ENCODE peak calls at places on chromosomes 6 and 20, in nine cellular contexts. One of them, this sample, is unnamed.
A peak's percentile ranks its signal among the peaks of the same experiment; 100 is the strongest.

GRCh38 chr6:157012355-157012754 is 235.2 kb downstream of the ARID1B start:
- DNase-seq in hypothalamus: no peak
- DNase-seq in brain microvascular endothelial cell: no peak
- DNase-seq in right lobe of liver: no peak
- DNase-seq in activated CD8-positive, alpha-beta memory T cell treated with anti-CD3 and anti-CD28 coated beads, Interleukin-2, amount 50 U/mL, for 48 hours: no peak
- DNase-seq in NCI-H1694: no peak
- DNase-seq in Peyer's patch: no peak
- DNase-seq in T-helper 9 cell: no peak
- DNase-seq in AG04449: no peak
- DNase-seq in this sample: no peak

GRCh38 chr20:5786930-5787826 is 37.0 kb downstream of the SHLD1 start:
- DNase-seq in hypothalamus: no peak
- DNase-seq in brain microvascular endothelial cell: peak; percentile 52
- DNase-seq in right lobe of liver: no peak
- DNase-seq in activated CD8-positive, alpha-beta memory T cell treated with anti-CD3 and anti-CD28 coated beads, Interleukin-2, amount 50 U/mL, for 48 hours: no peak
- DNase-seq in NCI-H1694: no peak
- DNase-seq in Peyer's patch: no peak
- DNase-seq in T-helper 9 cell: no peak
- DNase-seq in AG04449: no peak
- DNase-seq in this sample: no peak

GRCh38 chr20:3045042-3045815 is 623 bp upstream of the MRPS26 start:
- DNase-seq in hypothalamus: peak; percentile 70
- DNase-seq in brain microvascular endothelial cell: peak; percentile 54
- DNase-seq in right lobe of liver: no peak
- DNase-seq in activated CD8-positive, alpha-beta memory T cell treated with anti-CD3 and anti-CD28 coated beads, Interleukin-2, amount 50 U/mL, for 48 hours: peak; percentile 86
- DNase-seq in NCI-H1694: peak; percentile 42
- DNase-seq in Peyer's patch: peak; percentile 89
- DNase-seq in T-helper 9 cell: peak; percentile 28
- DNase-seq in AG04449: peak; percentile 46
- DNase-seq in this sample: peak; percentile 87

GRCh38 chr6:36676142-36677058 is 2.1 kb upstream of the CDKN1A start:
- DNase-seq in hypothalamus: no peak
- DNase-seq in brain microvascular endothelial cell: no peak
- DNase-seq in right lobe of liver: no peak
- DNase-seq in activated CD8-positive, alpha-beta memory T cell treated with anti-CD3 and anti-CD28 coated beads, Interleukin-2, amount 50 U/mL, for 48 hours: no peak
- DNase-seq in NCI-H1694: no peak
- DNase-seq in Peyer's patch: no peak
- DNase-seq in T-helper 9 cell: no peak
- DNase-seq in AG04449: no peak
- DNase-seq in this sample: no peak

GRCh38 chr20:34993941-34994508 is 38.4 kb downstream of the MYH7B start:
- DNase-seq in hypothalamus: no peak
- DNase-seq in brain microvascular endothelial cell: no peak
- DNase-seq in right lobe of liver: no peak
- DNase-seq in activated CD8-positive, alpha-beta memory T cell treated with anti-CD3 and anti-CD28 coated beads, Interleukin-2, amount 50 U/mL, for 48 hours: no peak
- DNase-seq in NCI-H1694: no peak
- DNase-seq in Peyer's patch: no peak
- DNase-seq in T-helper 9 cell: no peak
- DNase-seq in AG04449: no peak
- DNase-seq in this sample: no peak

GRCh38 chr20:50415516-50416268 is 94.5 kb upstream of the PTPN1 start:
- DNase-seq in hypothalamus: peak; percentile 98
- DNase-seq in brain microvascular endothelial cell: peak; percentile 83
- DNase-seq in right lobe of liver: peak; percentile 99
- DNase-seq in activated CD8-positive, alpha-beta memory T cell treated with anti-CD3 and anti-CD28 coated beads, Interleukin-2, amount 50 U/mL, for 48 hours: no peak
- DNase-seq in NCI-H1694: no peak
- DNase-seq in Peyer's patch: peak; percentile 98
- DNase-seq in T-helper 9 cell: no peak
- DNase-seq in AG04449: no peak
- DNase-seq in this sample: peak; percentile 96

GRCh38 chr6:37691904-37692806 is 5.5 kb downstream of the MDGA1 start:
- DNase-seq in hypothalamus: peak; percentile 26
- DNase-seq in brain microvascular endothelial cell: peak; percentile 61
- DNase-seq in right lobe of liver: peak; percentile 72
- DNase-seq in activated CD8-positive, alpha-beta memory T cell treated with anti-CD3 and anti-CD28 coated beads, Interleukin-2, amount 50 U/mL, for 48 hours: peak; percentile 94
- DNase-seq in NCI-H1694: peak; percentile 60
- DNase-seq in Peyer's patch: peak; percentile 85
- DNase-seq in T-helper 9 cell: peak; percentile 78
- DNase-seq in AG04449: no peak
- DNase-seq in this sample: peak; percentile 76

GRCh38 chr20:59938696-59939051 is 1.4 kb downstream of the PPP1R3D start:
- DNase-seq in hypothalamus: no peak
- DNase-seq in brain microvascular endothelial cell: no peak
- DNase-seq in right lobe of liver: no peak
- DNase-seq in activated CD8-positive, alpha-beta memory T cell treated with anti-CD3 and anti-CD28 coated beads, Interleukin-2, amount 50 U/mL, for 48 hours: no peak
- DNase-seq in NCI-H1694: no peak
- DNase-seq in Peyer's patch: no peak
- DNase-seq in T-helper 9 cell: no peak
- DNase-seq in AG04449: no peak
- DNase-seq in this sample: no peak

GRCh38 chr20:43507150-43508080 is at the start of gene L3MBTL1:
- DNase-seq in hypothalamus: no peak
- DNase-seq in brain microvascular endothelial cell: no peak
- DNase-seq in right lobe of liver: peak; percentile 71
- DNase-seq in activated CD8-positive, alpha-beta memory T cell treated with anti-CD3 and anti-CD28 coated beads, Interleukin-2, amount 50 U/mL, for 48 hours: peak; percentile 58
- DNase-seq in NCI-H1694: no peak
- DNase-seq in Peyer's patch: peak; percentile 63
- DNase-seq in T-helper 9 cell: no peak
- DNase-seq in AG04449: no peak
- DNase-seq in this sample: peak; percentile 88

GRCh38 chr6:34284563-34285545 is 36.0 kb upstream of the SMIM29 start:
- DNase-seq in hypothalamus: peak; percentile 10
- DNase-seq in brain microvascular endothelial cell: peak; percentile 61
- DNase-seq in right lobe of liver: peak; percentile 69
- DNase-seq in activated CD8-positive, alpha-beta memory T cell treated with anti-CD3 and anti-CD28 coated beads, Interleukin-2, amount 50 U/mL, for 48 hours: no peak
- DNase-seq in NCI-H1694: no peak
- DNase-seq in Peyer's patch: no peak
- DNase-seq in T-helper 9 cell: no peak
- DNase-seq in AG04449: peak; percentile 57
- DNase-seq in this sample: no peak

GRCh38 chr6:132400641-132401119 is 595 bp downstream of the MOXD1 start:
- DNase-seq in hypothalamus: no peak
- DNase-seq in brain microvascular endothelial cell: no peak
- DNase-seq in right lobe of liver: no peak
- DNase-seq in activated CD8-positive, alpha-beta memory T cell treated with anti-CD3 and anti-CD28 coated beads, Interleukin-2, amount 50 U/mL, for 48 hours: no peak
- DNase-seq in NCI-H1694: no peak
- DNase-seq in Peyer's patch: peak; percentile 48
- DNase-seq in T-helper 9 cell: no peak
- DNase-seq in AG04449: no peak
- DNase-seq in this sample: no peak

GRCh38 chr20:25470045-25470444 is 62.6 kb downstream of the GINS1 start:
- DNase-seq in hypothalamus: no peak
- DNase-seq in brain microvascular endothelial cell: peak; percentile 19
- DNase-seq in right lobe of liver: peak; percentile 54
- DNase-seq in activated CD8-positive, alpha-beta memory T cell treated with anti-CD3 and anti-CD28 coated beads, Interleukin-2, amount 50 U/mL, for 48 hours: peak; percentile 61
- DNase-seq in NCI-H1694: no peak
- DNase-seq in Peyer's patch: no peak
- DNase-seq in T-helper 9 cell: no peak
- DNase-seq in AG04449: no peak
- DNase-seq in this sample: peak; percentile 47

GRCh38 chr6:3650959-3651697 is 100.4 kb downstream of the PXDC1 start:
- DNase-seq in hypothalamus: no peak
- DNase-seq in brain microvascular endothelial cell: no peak
- DNase-seq in right lobe of liver: no peak
- DNase-seq in activated CD8-positive, alpha-beta memory T cell treated with anti-CD3 and anti-CD28 coated beads, Interleukin-2, amount 50 U/mL, for 48 hours: no peak
- DNase-seq in NCI-H1694: no peak
- DNase-seq in Peyer's patch: no peak
- DNase-seq in T-helper 9 cell: no peak
- DNase-seq in AG04449: no peak
- DNase-seq in this sample: no peak

This sample was measured in T47D.